ENCODE peak calls at places on chromosomes 1 and 21, in seven cellular contexts. X is Karpas-422, F is cardiac muscle cell, T is fibroblast of lung, R is ovary, D is sigmoid colon, L is K562. N is an unnamed sample.

GRCh38 chr1:160800142-160800541 is 4.2 kb downstream of the LY9 start:
- DNase-seq in L (no peak), T (no peak), X (no peak), R (no peak), F (no peak), D (no peak), N (no peak)

GRCh38 chr1:36342426-36343185 is 19.2 kb upstream of the EVA1B start:
- DNase-seq in X (peak; percentile 77), D (peak; percentile 75), F (no peak), T (peak; percentile 59), L (peak; percentile 31), R (no peak), N (peak; percentile 55)

GRCh38 chr1:87058343-87058649 is 143.9 kb downstream of the HS2ST1 start:
- DNase-seq in D (no peak), L (no peak), X (no peak), T (peak; percentile 13), R (no peak), F (no peak), N (no peak)

GRCh38 chr1:28640766-28641165 is 2.1 kb downstream of the TAF12 start:
- DNase-seq in L (no peak), R (no peak), T (peak; percentile 8), F (peak; percentile 10), D (no peak), X (peak; percentile 75), N (peak; percentile 66)

GRCh38 chr1:227890451-227891222 is 57.1 kb downstream of the WNT9A start:
- DNase-seq in L (no peak), R (peak; percentile 5), F (no peak), X (no peak), D (peak; percentile 63), T (no peak), N (no peak)

GRCh38 chr1:64936958-64937357 is 29.4 kb downstream of the JAK1 start:
- DNase-seq in L (no peak), D (no peak), F (no peak), T (no peak), X (no peak), R (no peak), N (no peak)

GRCh38 chr1:10299174-10299573 is 88.8 kb downstream of the KIF1B start:
- DNase-seq in D (no peak), T (no peak), F (no peak), R (no peak), L (no peak), X (no peak), N (no peak)

GRCh38 chr1:12180315-12180714 is 13.5 kb downstream of the TNFRSF1B start:
- DNase-seq in F (no peak), D (peak; percentile 87), R (no peak), X (no peak), T (no peak), L (no peak), N (no peak)

GRCh38 chr1:198238121-198238520 is 81.3 kb downstream of the NEK7 start:
- DNase-seq in L (no peak), R (no peak), X (no peak), D (no peak), T (no peak), F (no peak), N (peak; percentile 11)

GRCh38 chr1:4460052-4460451 is 194.4 kb upstream of the AJAP1 start:
- DNase-seq in T (no peak), L (no peak), X (no peak), F (no peak), R (no peak), D (no peak), N (no peak)

GRCh38 chr1:225422033-225422605 is 5.7 kb downstream of the LBR start:
- DNase-seq in T (no peak), R (no peak), L (no peak), F (no peak), X (no peak), D (no peak), N (no peak)

GRCh38 chr1:13813398-13814012 is 113.5 kb downstream of the PRDM2 start:
- DNase-seq in X (peak; percentile 84), R (peak; percentile 55), L (peak; percentile 80), D (no peak), F (peak; percentile 50), T (no peak), N (peak; percentile 71)

GRCh38 chr1:42927920-42928505 is 30.7 kb downstream of the SLC2A1 start:
- DNase-seq in D (no peak), F (no peak), T (no peak), R (no peak), L (no peak), X (no peak), N (no peak)
- H3K36me3 ChIP-seq in D (peaks cover 20% of the 10 kb centered on the region), F (peaks cover 43% of the 10 kb centered on the region), T (peaks cover 24% of the 10 kb centered on the region), R (no peaks in the 10 kb centered on the region), L (peaks cover 77% of the 10 kb centered on the region), X (peaks cover 28% of the 10 kb centered on the region), N (peaks cover 72% of the 10 kb centered on the region)

DNA sequence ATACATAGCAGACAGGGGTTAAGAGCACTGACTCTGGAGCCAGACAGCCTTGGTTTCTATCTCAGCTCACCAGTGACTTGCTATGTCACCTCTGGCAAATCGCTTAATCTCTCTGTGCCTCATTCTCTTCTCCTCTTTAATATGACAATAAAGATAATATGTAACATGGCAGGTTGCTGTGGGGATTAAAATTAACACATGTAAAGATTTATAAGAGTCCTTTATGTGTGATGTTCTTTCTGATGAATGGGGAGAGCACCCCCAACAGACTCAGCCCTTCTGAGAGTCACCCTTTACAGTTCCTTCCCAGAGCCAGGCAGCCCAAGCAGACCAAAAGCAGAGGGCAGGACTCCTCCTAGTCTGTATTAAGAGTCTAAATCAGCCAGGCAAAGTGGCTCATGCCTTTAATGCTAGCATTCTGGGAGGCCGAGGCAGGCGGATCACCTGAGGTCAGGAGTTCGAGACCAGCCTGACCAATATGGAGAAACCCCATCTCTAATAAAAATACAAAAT is 76.5 kb upstream of the SDC3 start:
- DNase-seq in D (no peak), R (no peak), X (no peak), T (no peak), F (no peak), L (no peak), N (no peak)
- H3K36me3 ChIP-seq in D (peaks cover 4% of the 10 kb centered on the region), R (no peaks in the 10 kb centered on the region), X (peaks cover 29% of the 10 kb centered on the region), T (no peaks in the 10 kb centered on the region), F (peaks cover 15% of the 10 kb centered on the region), L (peaks cover 73% of the 10 kb centered on the region), N (peaks cover 91% of the 10 kb centered on the region)

DNA sequence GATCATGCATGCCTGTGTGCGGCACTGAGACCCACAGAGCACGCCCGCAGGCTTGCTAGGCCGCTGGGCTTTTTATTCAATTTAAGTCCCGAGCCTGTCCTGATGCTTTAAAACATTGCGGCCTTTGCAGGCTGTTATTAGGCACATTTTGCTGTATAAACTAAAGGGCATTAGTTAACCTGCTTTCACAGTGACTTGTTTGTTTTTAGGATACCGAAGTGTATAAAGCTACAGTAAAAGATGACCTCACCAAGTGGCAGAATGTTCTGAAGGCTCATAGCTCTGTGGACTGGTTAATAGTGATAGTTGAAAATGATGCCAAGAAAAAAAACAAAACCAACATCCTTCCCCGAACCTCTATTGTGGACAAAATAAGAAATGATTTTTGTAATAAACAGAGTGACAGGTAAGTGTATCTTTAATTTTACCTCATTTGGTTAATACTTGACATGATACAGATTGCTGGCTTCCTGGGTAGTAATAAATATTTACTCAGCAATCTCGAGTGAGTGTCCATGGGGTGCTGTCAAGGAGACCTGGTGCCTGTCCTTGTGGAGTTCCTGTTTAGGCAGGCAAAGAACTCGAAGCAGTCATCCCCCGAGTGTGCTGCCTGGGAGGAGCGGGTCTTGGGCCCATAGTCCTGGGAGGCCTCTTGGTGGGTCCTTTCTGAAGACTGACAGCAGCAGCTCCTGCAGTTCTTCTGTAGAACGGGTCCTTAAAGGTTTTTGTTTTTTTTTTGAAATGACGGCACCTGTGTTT is 40.1 kb downstream of the TRAPPC10 start:
- DNase-seq in L (no peak), X (no peak), F (no peak), R (no peak), T (no peak), D (no peak), N (no peak)
- H3K36me3 ChIP-seq in L (peaks cover 90% of the 10 kb centered on the region), X (peaks cover 3% of the 10 kb centered on the region), F (peaks cover 3% of the 10 kb centered on the region), R (no peaks in the 10 kb centered on the region), T (no peaks in the 10 kb centered on the region), D (no peaks in the 10 kb centered on the region), N (peaks cover 29% of the 10 kb centered on the region)

DNA sequence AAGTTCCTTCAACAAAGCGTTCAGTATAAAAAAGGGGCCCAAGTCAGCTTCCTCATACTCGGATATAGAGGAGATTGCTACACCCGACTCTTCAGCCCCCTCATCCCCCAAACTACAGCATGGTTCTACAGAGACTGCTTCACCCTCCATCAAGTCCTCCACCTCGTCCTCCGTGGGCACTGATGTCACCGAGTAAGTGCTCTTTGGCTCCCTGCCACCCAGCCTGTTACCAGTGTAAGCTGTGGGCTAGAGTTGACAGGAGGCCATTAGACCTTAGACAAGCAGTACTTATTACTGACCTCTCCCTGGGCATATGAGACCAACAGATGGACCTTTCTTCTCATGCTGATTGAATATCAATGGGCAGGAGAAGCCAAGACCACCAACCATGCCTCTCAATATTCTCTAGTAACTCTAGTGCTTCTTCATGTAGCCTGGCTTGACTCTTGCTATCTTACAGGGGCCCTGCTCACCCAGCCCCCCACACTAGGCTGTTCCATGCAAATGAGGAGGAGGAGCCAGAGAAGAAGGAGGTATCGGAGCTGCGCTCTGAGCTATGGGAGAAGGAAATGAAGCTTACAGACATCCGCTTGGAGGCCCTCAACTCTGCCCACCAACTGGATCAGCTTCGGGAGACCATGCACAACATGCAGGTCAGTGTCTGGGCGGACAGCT is 20.9 kb upstream of the IPO9 start:
- DNase-seq in D (no peak), T (no peak), X (peak; percentile 56), L (no peak), R (no peak), F (peak; percentile 49), N (no peak)
- H3K36me3 ChIP-seq in D (peaks cover 84% of the 10 kb centered on the region), T (peaks cover 53% of the 10 kb centered on the region), X (no peaks in the 10 kb centered on the region), L (peaks cover 32% of the 10 kb centered on the region), R (no peaks in the 10 kb centered on the region), F (peaks cover 95% of the 10 kb centered on the region), N (peaks cover 34% of the 10 kb centered on the region)

GRCh38 chr1:115670476-115671175 is 28.9 kb downstream of the VANGL1 start:
- DNase-seq in R (no peak), D (no peak), F (no peak), X (no peak), L (no peak), T (peak; percentile 83), N (no peak)

GRCh38 chr1:115674011-115674410 is 32.2 kb downstream of the VANGL1 start:
- DNase-seq in F (no peak), T (no peak), D (no peak), L (no peak), X (no peak), R (no peak), N (no peak)

GRCh38 chr1:115669886-115670285 is 28.1 kb downstream of the VANGL1 start:
- DNase-seq in L (no peak), X (no peak), T (peak; percentile 42), F (no peak), D (no peak), R (no peak), N (no peak)

GRCh38 chr1:115671176-115672062 is 29.6 kb downstream of the VANGL1 start:
- DNase-seq in R (no peak), T (peak; percentile 80), D (no peak), F (no peak), L (peak; percentile 23), X (no peak), N (no peak)

GRCh38 chr1:115672224-115673009 is 30.6 kb downstream of the VANGL1 start:
- DNase-seq in T (no peak), R (no peak), X (no peak), D (no peak), F (no peak), L (no peak), N (no peak)
- H3K36me3 ChIP-seq in T (no peaks in the 10 kb centered on the region), R (no peaks in the 10 kb centered on the region), X (no peaks in the 10 kb centered on the region), D (no peaks in the 10 kb centered on the region), F (no peaks in the 10 kb centered on the region), L (peaks cover 44% of the 10 kb centered on the region), N (no peaks in the 10 kb centered on the region)

N was measured in OCI-LY7.